ENCODE peak calls at places on chromosomes 7 and 10, in eight cellular contexts. W is iPS-NIHi11; X is NCI-H1105; E is NCI-H1417; B is activated CD8-positive, alpha-beta memory T cell treated with anti-CD3 and anti-CD28 coated beads for 1 hour; Q is NCI-H2029; T is mucosa of descending colon; G is nephron progenitor cell. P is an unnamed sample.

GRCh38 chr10:125340871-125341270 is 180.5 kb upstream of the CTBP2 start:
- DNase-seq in W (no peak), T (no peak), G (no peak), Q (no peak), X (no peak), B (no peak), E (no peak), P (no peak)

GRCh38 chr7:87574630-87575029 is 26.1 kb downstream of the ABCB1 start:
- DNase-seq in E (no peak), Q (no peak), G (no peak), T (no peak), X (no peak), B (no peak), W (no peak), P (no peak)

GRCh38 chr10:120131183-120131582 is 238.7 kb downstream of the SEC23IP start:
- DNase-seq in B (no peak), T (peak; percentile 35), G (peak; percentile 81), X (no peak), W (peak; percentile 84), Q (no peak), E (no peak), P (no peak)

GRCh38 chr10:14820010-14820774 is 17.6 kb downstream of the CDNF start:
- DNase-seq in Q (no peak), B (no peak), T (no peak), X (no peak), E (no peak), W (no peak), G (no peak), P (no peak)

GRCh38 chr7:89017676-89018075 is 222.1 kb upstream of the TEX47 start:
- DNase-seq in T (no peak), Q (no peak), W (no peak), B (no peak), E (no peak), X (no peak), G (no peak), P (no peak)

GRCh38 chr7:155204744-155205367 is 92.8 kb upstream of the INSIG1 start:
- DNase-seq in W (no peak), E (no peak), Q (no peak), B (no peak), T (no peak), X (no peak), G (no peak), P (no peak)

GRCh38 chr10:31317652-31318381 is 1.2 kb upstream of the ZEB1 start:
- DNase-seq in Q (no peak), B (no peak), T (no peak), E (no peak), G (no peak), X (no peak), W (no peak), P (peak; percentile 41)

GRCh38 chr10:130215076-130215917 is 79.1 kb downstream of the GLRX3 start:
- DNase-seq in W (no peak), G (no peak), B (no peak), X (no peak), E (peak; percentile 67), Q (peak; percentile 67), T (no peak), P (no peak)

GRCh38 chr7:87739306-87739705 is 111.1 kb downstream of the RUNDC3B start:
- DNase-seq in G (no peak), B (no peak), E (no peak), X (no peak), W (no peak), T (no peak), Q (no peak), P (no peak)

GRCh38 chr10:133080683-133081040 is 7.1 kb upstream of the ADGRA1 start:
- DNase-seq in W (no peak), T (no peak), G (no peak), E (no peak), B (no peak), X (no peak), Q (no peak), P (no peak)

GRCh38 chr10:53843691-53844362 is 957.2 kb downstream of the PCDH15 start:
- DNase-seq in E (no peak), Q (no peak), W (no peak), T (no peak), B (no peak), G (no peak), X (no peak), P (no peak)

GRCh38 chr10:10039600-10039999 is 978.1 kb upstream of the CELF2 start:
- DNase-seq in T (no peak), E (no peak), G (no peak), W (no peak), X (no peak), Q (no peak), B (no peak), P (no peak)

GRCh38 chr7:26090927-26091519 is 61.0 kb upstream of the NFE2L3 start:
- DNase-seq in T (peak; percentile 39), X (peak; percentile 72), G (peak; percentile 17), Q (peak; percentile 38), B (no peak), W (peak; percentile 68), E (peak; percentile 56), P (no peak)

GRCh38 chr7:81162771-81163525 is 244.1 kb upstream of the SEMA3C start:
- DNase-seq in W (no peak), B (no peak), X (no peak), G (no peak), Q (no peak), T (no peak), E (no peak), P (no peak)

GRCh38 chr7:53521638-53522184 is 486.3 kb downstream of the POM121L12 start:
- DNase-seq in Q (no peak), X (no peak), T (no peak), G (no peak), B (no peak), E (no peak), W (no peak), P (no peak)

GRCh38 chr7:130895006-130895750 is 161.2 kb upstream of the KLF14 start:
- DNase-seq in G (no peak), X (no peak), E (no peak), W (no peak), Q (no peak), B (no peak), T (no peak), P (no peak)

GRCh38 chr10:61841338-61841875 is 60.1 kb upstream of the ARID5B start:
- DNase-seq in Q (no peak), G (no peak), W (no peak), E (no peak), T (no peak), B (no peak), X (no peak), P (no peak)

GRCh38 chr7:115475774-115476407 is 554.0 kb downstream of the MDFIC start:
- DNase-seq in X (peak; percentile 6), T (peak; percentile 32), E (no peak), G (peak; percentile 13), Q (no peak), W (peak; percentile 16), B (no peak), P (no peak)

GRCh38 chr7:32347244-32347828 is 142.8 kb downstream of the LSM5 start:
- DNase-seq in E (no peak), W (no peak), Q (peak; percentile 3), T (peak; percentile 44), G (peak; percentile 46), X (peak; percentile 8), B (no peak), P (no peak)

GRCh38 chr10:92822060-92822634 is 26.2 kb upstream of the EXOC6 start:
- DNase-seq in E (no peak), T (no peak), Q (no peak), X (no peak), G (no peak), W (peak; percentile 38), B (no peak), P (no peak)

GRCh38 chr10:22133640-22134624 is 83.9 kb downstream of the EBLN1 start:
- DNase-seq in T (no peak), Q (no peak), W (no peak), B (no peak), X (no peak), G (no peak), E (no peak), P (no peak)

GRCh38 chr10:8456386-8456785 is 401.9 kb downstream of the GATA3 start:
- DNase-seq in T (no peak), Q (no peak), G (no peak), X (no peak), B (no peak), W (no peak), E (no peak), P (no peak)

GRCh38 chr7:100621554-100621953 is 9.2 kb downstream of the MOSPD3 start:
- DNase-seq in W (peak; percentile 2), B (no peak), G (no peak), E (no peak), Q (no peak), X (no peak), T (no peak), P (no peak)

GRCh38 chr7:77459311-77459726 is 43.2 kb upstream of the GSAP start:
- DNase-seq in X (no peak), E (no peak), B (no peak), G (no peak), T (no peak), W (no peak), Q (no peak), P (no peak)

GRCh38 chr10:24207781-24208611 is 942 bp upstream of the KIAA1217 start:
- DNase-seq in W (no peak), E (peak; percentile 73), Q (peak; percentile 73), B (no peak), X (peak; percentile 34), G (no peak), T (peak; percentile 33), P (no peak)

P was measured in stimulated activated CD8-positive, alpha-beta memory T cell treated with anti-CD3 and anti-CD28 coated beads, Interleukin-4, amount 100 ng/mL, for 1 hour.